ENCODE peak calls at places on chromosomes 7 and 10, in six cellular contexts. S, M, A, X, U and J are unnamed samples.

GRCh38 chr7:132261296-132261695 is 315.0 kb downstream of the PLXNA4 start:
- DNase-seq in S (no peak), M (no peak), A (no peak), X (no peak), U (no peak), J (no peak)

GRCh38 chr10:5284311-5285057 is 80.3 kb upstream of the UCN3 start:
- DNase-seq in S (peak; percentile 56), M (peak; percentile 41), A (no peak), X (peak; percentile 64), U (peak; percentile 23), J (peak; percentile 15)

GRCh38 chr10:32795598-32796183 is 162.3 kb downstream of the ITGB1 start:
- DNase-seq in S (peak; percentile 23), M (peak; percentile 55), A (no peak), X (peak; percentile 32), U (peak; percentile 17), J (peak; percentile 70)

GRCh38 chr7:90474284-90475210 is 5.1 kb downstream of the PTTG1IP2 start:
- DNase-seq in S (peak; percentile 97), M (peak; percentile 82), A (no peak), X (peak; percentile 73), U (peak; percentile 92), J (no peak)

GRCh38 chr10:82813856-82814255 is 938.9 kb downstream of the NRG3 start:
- DNase-seq in S (peak; percentile 72), M (peak; percentile 37), A (no peak), X (no peak), U (peak; percentile 47), J (peak; percentile 37)

GRCh38 chr7:141631525-141631924 is 70.4 kb downstream of the DENND11 start:
- DNase-seq in S (no peak), M (no peak), A (no peak), X (no peak), U (no peak), J (no peak)

GRCh38 chr7:157717211-157718174 is 380.7 kb downstream of the DNAJB6 start:
- DNase-seq in S (no peak), M (no peak), A (no peak), X (no peak), U (no peak), J (no peak)

GRCh38 chr10:32327364-32327691 is 19.6 kb downstream of the EPC1 start:
- DNase-seq in S (no peak), M (no peak), A (no peak), X (no peak), U (no peak), J (peak; percentile 29)

GRCh38 chr7:134472572-134473242 is 13.8 kb upstream of the AKR1B1 start:
- DNase-seq in S (no peak), M (no peak), A (no peak), X (no peak), U (no peak), J (no peak)

GRCh38 chr7:95509199-95509598 is 23.5 kb downstream of the ASB4 start:
- DNase-seq in S (peak; percentile 80), M (peak; percentile 20), A (no peak), X (peak; percentile 18), U (peak; percentile 31), J (no peak)

GRCh38 chr7:71491331-71491730 is 359.4 kb downstream of the GALNT17 start:
- DNase-seq in S (no peak), M (no peak), A (no peak), X (no peak), U (no peak), J (no peak)

GRCh38 chr10:110514848-110515247 is 17.1 kb downstream of the DUSP5 start:
- DNase-seq in S (no peak), M (no peak), A (no peak), X (no peak), U (no peak), J (no peak)

GRCh38 chr7:121741896-121742295 is 131.1 kb upstream of the PTPRZ1 start:
- DNase-seq in S (peak; percentile 47), M (no peak), A (no peak), X (no peak), U (peak; percentile 91), J (no peak)

GRCh38 chr7:137591444-137591843 is 247.9 kb upstream of the PTN start:
- DNase-seq in S (peak; percentile 80), M (peak; percentile 74), A (no peak), X (peak; percentile 84), U (peak; percentile 55), J (peak; percentile 64)

GRCh38 chr7:31073486-31074383 is 21.6 kb downstream of the ADCYAP1R1 start:
- DNase-seq in S (peak; percentile 31), M (peak; percentile 6), A (no peak), X (no peak), U (no peak), J (no peak)

GRCh38 chr10:72263613-72264241 is 10.0 kb upstream of the DDIT4 start:
- DNase-seq in S (no peak), M (no peak), A (no peak), X (no peak), U (peak; percentile 96), J (no peak)

GRCh38 chr10:131219955-131220489 is 91.5 kb downstream of the TCERG1L start:
- DNase-seq in S (no peak), M (no peak), A (no peak), X (no peak), U (no peak), J (no peak)

GRCh38 chr10:114852197-114852596 is 30.6 kb downstream of the FHIP2A start:
- DNase-seq in S (no peak), M (no peak), A (no peak), X (no peak), U (no peak), J (no peak)

GRCh38 chr10:33229252-33229943 is 105.1 kb downstream of the NRP1 start:
- DNase-seq in S (peak; percentile 83), M (peak; percentile 61), A (no peak), X (no peak), U (no peak), J (peak; percentile 66)

GRCh38 chr7:88927-89921 is 103.1 kb upstream of the FAM20C start:
- DNase-seq in S (peak; percentile 99), M (peak; percentile 84), A (peak; percentile 45), X (peak; percentile 96), U (peak; percentile 92), J (peak; percentile 91)

GRCh38 chr10:52542891-52543290 is 228.8 kb downstream of the DKK1 start:
- DNase-seq in S (no peak), M (no peak), A (no peak), X (peak; percentile 11), U (no peak), J (no peak)

GRCh38 chr10:109824206-109824605 is 99.1 kb downstream of the XPNPEP1 start:
- DNase-seq in S (no peak), M (no peak), A (no peak), X (no peak), U (no peak), J (no peak)

GRCh38 chr7:595621-596010 is 76.0 kb upstream of the PDGFA start:
- DNase-seq in S (no peak), M (no peak), A (no peak), X (no peak), U (no peak), J (no peak)

GRCh38 chr7:100867040-100867795 is at the start of gene TRIP6:
- DNase-seq in S (peak; percentile 94), M (peak; percentile 76), A (peak; percentile 97), X (peak; percentile 93), U (peak; percentile 88), J (peak; percentile 96)

GRCh38 chr7:98514211-98515150 is 102.6 kb upstream of the NPTX2 start:
- DNase-seq in S (no peak), M (no peak), A (no peak), X (no peak), U (no peak), J (no peak)

GRCh38 chr7:31744294-31744874 is 57.4 kb downstream of the PPP1R17 start:
- DNase-seq in S (peak; percentile 60), M (peak; percentile 79), A (peak; percentile 67), X (peak; percentile 73), U (peak; percentile 64), J (peak; percentile 87)

GRCh38 chr7:37901236-37901827 is 15.3 kb downstream of the SFRP4 start:
- DNase-seq in S (peak; percentile 59), M (peak; percentile 52), A (no peak), X (peak; percentile 15), U (peak; percentile 6), J (peak; percentile 76)

GRCh38 chr10:58836991-58837390 is 324.3 kb downstream of the BICC1 start:
- DNase-seq in S (no peak), M (no peak), A (no peak), X (no peak), U (no peak), J (no peak)
- H3K9ac ChIP-seq in S (no peak overlapping the region), M (no peak overlapping the region), A (no peak overlapping the region), X (no peak overlapping the region), U (no peak overlapping the region), J (no peak overlapping the region)

GRCh38 chr7:2241580-2242540 is at the start of the genes MRM2 and NUDT1:
- DNase-seq in S (peak; percentile 68), M (peak; percentile 65), A (peak; percentile 92), X (peak; percentile 62), U (peak; percentile 79), J (peak; percentile 95)

GRCh38 chr7:2237109-2237602 is 4.4 kb upstream of the MAD1L1 start:
- DNase-seq in S (no peak), M (no peak), A (no peak), X (no peak), U (peak; percentile 3), J (no peak)

GRCh38 chr7:2243483-2243840 is 1.4 kb downstream of the NUDT1 start:
- DNase-seq in S (peak; percentile 17), M (no peak), A (no peak), X (no peak), U (no peak), J (no peak)

GRCh38 chr7:2242541-2243482 is 786 bp downstream of the NUDT1 start:
- DNase-seq in S (peak; percentile 29), M (peak; percentile 28), A (peak; percentile 62), X (peak; percentile 20), U (peak; percentile 32), J (peak; percentile 28)

DNA sequence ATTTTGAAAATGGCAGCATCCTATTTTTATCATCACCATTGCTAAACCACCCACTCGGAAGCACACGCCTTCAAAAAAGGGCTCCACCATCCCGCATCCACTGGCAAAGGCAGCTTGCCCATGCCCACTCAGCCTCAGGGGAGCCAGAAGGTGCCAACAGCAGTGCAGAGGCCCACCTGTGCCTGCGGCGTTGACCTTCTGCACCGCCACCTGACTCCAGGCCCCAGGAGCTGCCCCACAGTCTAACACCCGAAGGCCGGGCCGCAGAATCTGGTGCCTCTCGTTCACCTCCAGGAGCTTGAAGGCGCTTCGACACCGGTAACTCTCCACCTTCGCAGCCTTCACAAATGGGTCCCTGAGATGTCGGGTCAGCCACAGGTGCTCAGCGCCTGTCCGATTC is 2.8 kb downstream of the MRM2 start:
- DNase-seq in S (no peak), M (no peak), A (no peak), X (no peak), U (no peak), J (no peak)
- H3K36me3 ChIP-seq in S (peaks cover 18% of the 10 kb centered on the region), M (peaks cover 10% of the 10 kb centered on the region), A (peaks cover 46% of the 10 kb centered on the region), X (peaks cover 32% of the 10 kb centered on the region), U (peaks cover 24% of the 10 kb centered on the region), J (peaks cover 45% of the 10 kb centered on the region)

DNA sequence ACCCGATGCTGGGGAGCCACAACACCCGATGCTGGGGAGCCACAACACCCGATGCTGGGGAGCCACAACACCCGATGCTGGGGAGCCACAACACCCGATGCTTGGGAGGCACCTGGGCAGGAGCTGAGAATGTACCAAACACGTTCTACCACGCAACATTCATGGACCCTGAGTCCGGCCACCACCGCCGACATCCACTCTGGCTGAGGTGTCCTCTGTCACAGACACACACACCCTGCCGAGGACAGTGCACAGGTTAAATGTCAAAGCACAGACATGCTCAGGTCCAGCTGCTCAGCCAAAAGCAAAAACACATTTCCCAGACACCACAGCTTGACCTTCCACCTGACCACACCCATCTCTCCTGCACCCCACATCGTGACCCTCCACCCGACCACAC is 148.4 kb downstream of the DIP2C start:
- DNase-seq in S (no peak), M (no peak), A (no peak), X (no peak), U (no peak), J (no peak)
- H3K9ac ChIP-seq in S (no peak overlapping the region), M (no peak overlapping the region), A (no peak overlapping the region), X (no peak overlapping the region), U (no peak overlapping the region), J (no peak overlapping the region)

GRCh38 chr10:122249303-122249850 is 21.7 kb upstream of the BTBD16 start:
- DNase-seq in S (no peak), M (no peak), A (no peak), X (no peak), U (no peak), J (no peak)
- H3K36me3 ChIP-seq in S (peaks cover under 1% of the 10 kb centered on the region), M (peaks cover 4% of the 10 kb centered on the region), A (peaks cover 33% of the 10 kb centered on the region), X (no peaks in the 10 kb centered on the region), U (no peaks in the 10 kb centered on the region), J (peaks cover 35% of the 10 kb centered on the region)